ENCODE peak calls at places on chromosomes 1 and 21, in four cellular contexts. U is H9, D is neuronal stem cell, R is H1. P is an unnamed sample.

GRCh38 chr1:113654883-113655282 is 104.4 kb downstream of the PHTF1 start:
- DNase-seq in R (no peak), D (no peak), U (no peak), P (no peak)

GRCh38 chr1:213231795-213232231 is 180.8 kb downstream of the RPS6KC1 start:
- DNase-seq in R (peak), U (peak), D (peak), P (peak)

GRCh38 chr1:241677171-241677570 is 25.1 kb downstream of the WDR64 start:
- DNase-seq in U (no peak), D (no peak), R (no peak), P (no peak)

GRCh38 chr1:79105499-79105898 is 99.0 kb upstream of the ADGRL4 start:
- DNase-seq in R (no peak), D (no peak), U (no peak), P (no peak)

GRCh38 chr1:170194451-170194850 is 48.7 kb downstream of the NTMT2 start:
- DNase-seq in R (no peak), D (no peak), U (no peak), P (no peak)

GRCh38 chr1:244224487-244225430 is 173.7 kb downstream of the ZBTB18 start:
- DNase-seq in D (no peak), R (no peak), U (no peak), P (no peak)

GRCh38 chr1:219310181-219310728 is 136.6 kb downstream of the LYPLAL1 start:
- DNase-seq in D (no peak), R (no peak), U (no peak), P (no peak)

GRCh38 chr1:53346007-53346813 is 18.3 kb upstream of the LRP8 start:
- DNase-seq in D (no peak), U (peak), R (peak), P (no peak)

GRCh38 chr1:160883586-160883985 is 1.4 kb downstream of the ITLN1 start:
- DNase-seq in D (no peak), R (no peak), U (no peak), P (no peak)

GRCh38 chr1:64183985-64184440 is 19.4 kb upstream of the UBE2U start:
- DNase-seq in R (no peak), D (no peak), U (no peak), P (no peak)

GRCh38 chr21:33801424-33802405 is 113.9 kb downstream of the ATP5PO start:
- DNase-seq in U (no peak), R (no peak), D (no peak), P (peak)

GRCh38 chr1:35886606-35887431 is 3.8 kb downstream of the AGO1 start:
- DNase-seq in R (no peak), D (no peak), U (no peak), P (peak)

GRCh38 chr21:33640697-33641338 is 723 bp downstream of the CRYZL1 start:
- DNase-seq in R (no peak), U (no peak), D (no peak), P (peak)

GRCh38 chr1:163039694-163040093 is 29.5 kb upstream of the RGS4 start:
- DNase-seq in D (no peak), R (no peak), U (no peak), P (no peak)

GRCh38 chr1:163035791-163036249 is 33.3 kb upstream of the RGS4 start:
- DNase-seq in R (no peak), D (no peak), U (no peak), P (peak)

GRCh38 chr1:163038928-163039327 is 30.2 kb upstream of the RGS4 start:
- DNase-seq in D (no peak), U (no peak), R (no peak), P (no peak)

GRCh38 chr1:163036661-163037060 is 32.5 kb upstream of the RGS4 start:
- DNase-seq in R (no peak), U (no peak), D (no peak), P (no peak)
- H2BK5ac ChIP-seq in R (no peak), U (no peak), D (no peak), P (no peak)

DNA sequence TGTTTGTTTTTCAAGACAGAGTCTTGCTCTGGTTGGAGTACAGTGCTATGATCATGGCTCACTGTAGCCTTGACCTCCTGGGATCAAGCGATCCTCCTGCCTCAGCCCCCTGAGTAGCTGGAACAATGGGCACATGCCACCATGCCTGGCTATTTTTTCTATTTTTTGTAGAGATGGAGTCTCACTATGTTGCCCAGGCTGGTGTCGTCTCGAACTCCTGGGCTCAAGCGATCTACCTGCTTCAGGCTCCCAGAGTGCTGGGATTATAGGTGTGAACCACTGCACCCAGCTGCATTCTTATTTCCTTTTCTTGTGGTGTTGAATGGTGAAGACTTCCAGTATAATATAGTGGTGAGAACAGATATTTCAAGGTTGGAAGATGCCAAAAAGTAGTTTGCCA is 28.0 kb downstream of the B3GALT5 start:
- DNase-seq in R (no peak), U (peak), D (no peak), P (no peak)
- H2BK15ac ChIP-seq in R (no peak), U (no peak), D (no peak), P (no peak)

GRCh38 chr1:21317035-21317689 is 26.9 kb upstream of the ECE1 start:
- DNase-seq in R (no peak), U (no peak), D (no peak), P (no peak)
- H2BK5ac ChIP-seq in R (no peak), U (no peak), D (peak), P (no peak)

DNA sequence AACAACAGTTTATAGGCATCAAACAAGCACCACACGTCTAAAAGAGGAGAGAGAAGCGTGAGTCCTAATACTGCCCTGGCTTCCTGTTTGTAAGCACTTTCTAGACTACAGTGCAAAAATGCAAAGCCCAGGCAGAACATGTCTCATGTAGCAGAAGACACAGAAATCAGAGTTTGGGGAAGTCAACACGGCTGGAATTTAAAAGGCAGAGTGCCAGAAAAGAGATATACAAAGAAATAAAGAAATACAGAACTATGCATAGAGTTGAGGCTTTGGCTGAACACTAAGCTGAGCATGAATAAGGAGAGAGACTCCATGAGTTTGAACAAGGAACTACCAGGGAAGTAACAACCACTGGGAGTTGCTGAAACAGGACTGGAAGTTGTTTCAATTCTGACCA is 566.6 kb upstream of the NR5A2 start:
- DNase-seq in D (no peak), U (no peak), R (no peak), P (peak)
- H2BK15ac ChIP-seq in D (no peak), U (no peak), R (no peak), P (no peak)

DNA sequence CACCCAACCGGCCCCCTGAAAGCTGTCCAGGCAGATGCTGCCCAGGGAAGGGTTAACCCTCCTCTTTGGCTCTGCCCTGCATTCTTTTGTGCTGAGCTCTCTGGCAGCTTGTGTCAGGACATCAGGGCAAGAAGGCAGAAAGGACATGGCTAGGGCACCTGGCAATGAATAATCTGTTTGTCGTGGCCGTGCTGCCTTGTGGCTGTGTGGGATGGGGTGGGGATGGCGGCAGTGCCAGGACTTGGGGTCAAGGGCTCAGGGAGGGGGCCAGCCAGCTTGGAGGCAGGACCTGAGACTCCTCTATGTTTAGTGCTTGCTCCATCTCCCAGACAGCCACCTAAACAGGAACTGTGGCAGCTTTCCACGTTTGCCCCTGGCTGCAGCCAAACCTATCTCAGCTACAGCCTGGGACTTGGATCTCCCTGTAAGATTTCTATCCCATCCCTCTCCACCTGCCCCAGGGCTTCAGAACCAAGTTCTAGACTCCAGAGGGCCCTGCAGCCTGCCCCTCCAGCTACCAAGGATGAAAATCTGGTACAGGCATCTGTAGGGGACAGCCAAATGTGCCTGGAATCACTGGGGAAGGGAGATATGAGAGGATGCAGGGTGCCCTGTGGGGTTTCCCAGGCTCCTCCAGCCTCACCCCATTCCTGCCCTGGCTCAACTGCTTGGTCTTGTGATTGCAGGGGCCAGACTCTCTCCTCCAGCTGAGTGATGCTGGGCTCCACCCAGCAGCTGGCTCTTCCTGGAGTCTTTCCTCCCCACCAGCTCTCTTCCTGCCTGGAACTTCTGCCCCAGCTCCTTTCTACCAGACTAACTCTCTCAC is 9.6 kb upstream of the GPR37L1 start:
- DNase-seq in R (no peak), D (no peak), U (no peak), P (no peak)
- H2BK5ac ChIP-seq in R (no peak), D (no peak), U (no peak), P (no peak)

DNA sequence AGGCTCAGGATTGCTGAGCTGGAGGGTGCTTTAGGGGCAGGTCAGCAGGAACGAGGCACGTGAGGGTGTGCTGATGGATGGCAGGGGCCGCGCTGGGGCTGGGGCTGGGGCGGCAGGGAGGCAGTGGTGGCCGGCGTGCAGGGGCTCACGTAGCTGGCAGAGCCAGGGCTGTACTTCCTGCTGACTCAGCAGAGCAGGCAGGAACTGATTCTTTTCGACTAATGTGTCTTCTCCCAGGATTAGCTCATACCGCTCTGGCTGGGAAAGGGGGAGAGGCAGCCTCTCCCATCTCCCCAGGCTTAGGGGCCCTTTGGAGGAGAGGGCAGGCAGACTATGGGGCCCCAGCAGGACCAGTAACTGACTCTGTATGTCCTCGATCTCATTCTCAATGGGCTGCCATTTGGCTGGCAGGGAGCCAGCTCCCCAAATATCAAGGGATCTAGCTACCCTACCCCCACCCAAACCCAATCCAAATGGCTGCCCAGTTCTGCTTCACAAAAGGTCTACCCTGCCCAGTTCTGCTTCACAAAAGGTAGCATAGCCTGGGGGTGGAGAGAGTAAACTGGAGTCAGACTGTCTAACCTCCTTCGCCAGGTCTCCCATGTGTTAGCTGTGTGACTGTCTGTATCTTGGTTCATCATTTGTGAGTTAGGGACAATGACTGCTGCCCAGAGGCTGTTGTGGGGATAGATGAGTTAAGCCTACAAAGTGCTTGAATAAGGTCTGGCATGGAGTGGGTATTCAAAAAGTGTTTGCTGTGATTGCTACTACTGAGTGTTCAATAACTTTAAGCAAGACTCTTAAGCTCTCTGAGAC is 100.1 kb upstream of the SLC2A1 start:
- DNase-seq in D (no peak), R (no peak), U (peak), P (no peak)
- H2BK15ac ChIP-seq in D (peak), R (no peak), U (no peak), P (no peak)

P was measured in mesendoderm.